ENCODE peak calls at places on chromosomes 1 and 21, in six cellular contexts. One of them, this sample, is unnamed.

GRCh38 chr1:112906155-112906698 is 49.8 kb downstream of the SLC16A1 start:
- DNase-seq in A549: no peak
- DNase-seq in thoracic aorta: no peak
- DNase-seq in adrenal gland: no peak
- DNase-seq in MM.1S: no peak
- DNase-seq in DND-41: no peak
- DNase-seq in this sample: no peak

GRCh38 chr1:46528297-46528955 is 23.0 kb downstream of the KNCN start:
- DNase-seq in DND-41: no peak
- DNase-seq in MM.1S: no peak
- DNase-seq in A549: no peak
- DNase-seq in adrenal gland: no peak
- DNase-seq in thoracic aorta: no peak
- DNase-seq in this sample: peak; percentile 65

GRCh38 chr1:31507676-31508530 is 68.4 kb upstream of the TINAGL1 start:
- DNase-seq in A549: no peak
- DNase-seq in adrenal gland: no peak
- DNase-seq in MM.1S: no peak
- DNase-seq in DND-41: peak; percentile 33
- DNase-seq in thoracic aorta: no peak
- DNase-seq in this sample: no peak

GRCh38 chr21:42222821-42223390 is 4.0 kb downstream of the ABCG1 start:
- DNase-seq in MM.1S: no peak
- DNase-seq in A549: no peak
- DNase-seq in thoracic aorta: no peak
- DNase-seq in adrenal gland: no peak
- DNase-seq in DND-41: no peak
- DNase-seq in this sample: no peak

GRCh38 chr1:247373721-247374141 is 42.1 kb upstream of the ZNF496 start:
- DNase-seq in thoracic aorta: no peak
- DNase-seq in adrenal gland: peak; percentile 38
- DNase-seq in DND-41: peak; percentile 58
- DNase-seq in A549: no peak
- DNase-seq in MM.1S: peak; percentile 71
- DNase-seq in this sample: no peak

GRCh38 chr21:32278068-32278467 is 781 bp downstream of the MIS18A start:
- DNase-seq in DND-41: peak; percentile 19
- DNase-seq in MM.1S: no peak
- DNase-seq in thoracic aorta: no peak
- DNase-seq in adrenal gland: no peak
- DNase-seq in A549: no peak
- DNase-seq in this sample: no peak

GRCh38 chr1:14413809-14414208 is 184.7 kb upstream of the KAZN start:
- DNase-seq in A549: no peak
- DNase-seq in adrenal gland: no peak
- DNase-seq in thoracic aorta: no peak
- DNase-seq in MM.1S: no peak
- DNase-seq in DND-41: no peak
- DNase-seq in this sample: peak; percentile 55

GRCh38 chr1:112263464-112263863 is 132.6 kb upstream of the CTTNBP2NL start:
- DNase-seq in DND-41: no peak
- DNase-seq in adrenal gland: no peak
- DNase-seq in MM.1S: no peak
- DNase-seq in thoracic aorta: no peak
- DNase-seq in A549: peak; percentile 17
- DNase-seq in this sample: no peak

GRCh38 chr1:109997867-109998229 is 13.3 kb downstream of the AHCYL1 start:
- DNase-seq in adrenal gland: no peak
- DNase-seq in DND-41: no peak
- DNase-seq in A549: no peak
- DNase-seq in MM.1S: no peak
- DNase-seq in thoracic aorta: no peak
- DNase-seq in this sample: no peak

GRCh38 chr21:35993875-35994490 is 66.3 kb downstream of the SETD4 start:
- DNase-seq in MM.1S: no peak
- DNase-seq in adrenal gland: no peak
- DNase-seq in thoracic aorta: no peak
- DNase-seq in DND-41: no peak
- DNase-seq in A549: no peak
- DNase-seq in this sample: no peak

GRCh38 chr1:163240705-163241104 is 38.0 kb upstream of the RGS5 start:
- DNase-seq in A549: no peak
- DNase-seq in adrenal gland: no peak
- DNase-seq in MM.1S: no peak
- DNase-seq in DND-41: no peak
- DNase-seq in thoracic aorta: no peak
- DNase-seq in this sample: no peak

GRCh38 chr1:243508303-243508713 is 252.5 kb downstream of the SDCCAG8 start:
- DNase-seq in thoracic aorta: no peak
- DNase-seq in adrenal gland: no peak
- DNase-seq in A549: no peak
- DNase-seq in MM.1S: no peak
- DNase-seq in DND-41: peak; percentile 61
- DNase-seq in this sample: no peak

GRCh38 chr1:99662581-99663208 is 16.8 kb downstream of the PALMD start:
- DNase-seq in DND-41: no peak
- DNase-seq in MM.1S: no peak
- DNase-seq in adrenal gland: peak; percentile 84
- DNase-seq in A549: peak; percentile 26
- DNase-seq in thoracic aorta: no peak
- DNase-seq in this sample: no peak

GRCh38 chr1:197467881-197468280 is 199.8 kb downstream of the CRB1 start:
- DNase-seq in DND-41: no peak
- DNase-seq in adrenal gland: no peak
- DNase-seq in A549: no peak
- DNase-seq in thoracic aorta: no peak
- DNase-seq in MM.1S: no peak
- DNase-seq in this sample: no peak

GRCh38 chr1:243730499-243731150 is 119.4 kb downstream of the AKT3 start:
- DNase-seq in thoracic aorta: no peak
- DNase-seq in DND-41: peak; percentile 23
- DNase-seq in adrenal gland: no peak
- DNase-seq in MM.1S: no peak
- DNase-seq in A549: no peak
- DNase-seq in this sample: no peak

GRCh38 chr21:28068455-28069358 is 924.0 kb downstream of the LTN1 start:
- DNase-seq in thoracic aorta: no peak
- DNase-seq in DND-41: no peak
- DNase-seq in A549: peak; percentile 5
- DNase-seq in MM.1S: no peak
- DNase-seq in adrenal gland: no peak
- DNase-seq in this sample: no peak

GRCh38 chr1:30476476-30476875 is 246.9 kb downstream of the MATN1 start:
- DNase-seq in DND-41: no peak
- DNase-seq in MM.1S: no peak
- DNase-seq in thoracic aorta: no peak
- DNase-seq in A549: no peak
- DNase-seq in adrenal gland: no peak
- DNase-seq in this sample: no peak

GRCh38 chr1:37032660-37033354 is 1.5 kb downstream of the GRIK3 start:
- DNase-seq in DND-41: no peak
- DNase-seq in A549: no peak
- DNase-seq in adrenal gland: no peak
- DNase-seq in thoracic aorta: no peak
- DNase-seq in MM.1S: no peak
- DNase-seq in this sample: no peak

GRCh38 chr21:31088196-31088751 is 50.0 kb upstream of the KRTAP19-8 start:
- DNase-seq in thoracic aorta: no peak
- DNase-seq in DND-41: no peak
- DNase-seq in MM.1S: no peak
- DNase-seq in A549: no peak
- DNase-seq in adrenal gland: no peak
- DNase-seq in this sample: no peak

GRCh38 chr1:61563611-61564010 is 161.3 kb downstream of the TM2D1 start:
- DNase-seq in DND-41: no peak
- DNase-seq in adrenal gland: no peak
- DNase-seq in thoracic aorta: no peak
- DNase-seq in MM.1S: no peak
- DNase-seq in A549: no peak
- DNase-seq in this sample: no peak

GRCh38 chr1:211327341-211327921 is 798 bp downstream of the TRAF5 start:
- DNase-seq in A549: no peak
- DNase-seq in DND-41: peak; percentile 29
- DNase-seq in adrenal gland: peak; percentile 52
- DNase-seq in thoracic aorta: no peak
- DNase-seq in MM.1S: peak; percentile 70
- DNase-seq in this sample: no peak

GRCh38 chr1:41773144-41773571 is 145.6 kb downstream of the HIVEP3 start:
- DNase-seq in DND-41: no peak
- DNase-seq in thoracic aorta: no peak
- DNase-seq in adrenal gland: no peak
- DNase-seq in A549: no peak
- DNase-seq in MM.1S: no peak
- DNase-seq in this sample: no peak

GRCh38 chr21:42587036-42587435 is 66.4 kb upstream of the PDE9A start:
- DNase-seq in adrenal gland: no peak
- DNase-seq in A549: no peak
- DNase-seq in DND-41: no peak
- DNase-seq in thoracic aorta: no peak
- DNase-seq in MM.1S: no peak
- DNase-seq in this sample: no peak

GRCh38 chr1:57079454-57080157 is 113.8 kb upstream of the C8B start:
- DNase-seq in MM.1S: no peak
- DNase-seq in adrenal gland: no peak
- DNase-seq in thoracic aorta: no peak
- DNase-seq in DND-41: no peak
- DNase-seq in A549: peak; percentile 2
- DNase-seq in this sample: no peak
- TF ChIP-seq CTCF in MM.1S: peak; percentile 15
- TF ChIP-seq CTCF in adrenal gland: no peak
- TF ChIP-seq CTCF in thoracic aorta: no peak
- TF ChIP-seq CTCF in DND-41: peak; percentile 53
- TF ChIP-seq CTCF in A549: peak; percentile 15
- TF ChIP-seq CTCF in this sample: no peak

GRCh38 chr1:27686223-27686990 is 14.4 kb upstream of the IFI6 start:
- DNase-seq in MM.1S: no peak
- DNase-seq in adrenal gland: no peak
- DNase-seq in thoracic aorta: no peak
- DNase-seq in DND-41: no peak
- DNase-seq in A549: no peak
- DNase-seq in this sample: no peak

GRCh38 chr1:27689423-27690173 is 17.6 kb upstream of the IFI6 start:
- DNase-seq in A549: no peak
- DNase-seq in thoracic aorta: no peak
- DNase-seq in MM.1S: no peak
- DNase-seq in DND-41: no peak
- DNase-seq in adrenal gland: no peak
- DNase-seq in this sample: no peak

GRCh38 chr1:27687906-27688305 is 15.9 kb upstream of the IFI6 start:
- DNase-seq in adrenal gland: no peak
- DNase-seq in DND-41: no peak
- DNase-seq in A549: no peak
- DNase-seq in thoracic aorta: no peak
- DNase-seq in MM.1S: no peak
- DNase-seq in this sample: no peak

DNA sequence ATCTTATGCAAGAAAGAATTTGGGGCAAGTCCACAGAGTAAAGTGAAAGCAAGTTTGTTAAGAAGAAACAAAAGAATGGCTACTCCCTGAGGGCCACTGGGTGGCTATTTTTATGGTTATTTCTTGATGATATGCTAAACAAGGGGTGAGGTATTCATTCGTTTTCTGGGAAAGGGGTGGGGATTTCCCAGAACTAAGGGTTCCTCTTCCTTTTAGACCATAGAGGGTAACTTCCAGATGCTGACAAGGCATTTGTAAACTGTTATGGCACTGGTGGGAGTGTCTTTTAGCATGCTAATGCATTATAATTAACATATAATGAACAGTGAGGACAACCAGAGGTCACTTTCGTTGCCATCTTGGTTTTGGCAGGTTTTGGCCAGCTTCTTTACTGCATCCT is 18.2 kb upstream of the IFI6 start:
- DNase-seq in thoracic aorta: no peak
- DNase-seq in adrenal gland: no peak
- DNase-seq in DND-41: no peak
- DNase-seq in A549: no peak
- DNase-seq in MM.1S: no peak
- DNase-seq in this sample: no peak
- H3K27ac ChIP-seq in thoracic aorta: no peak overlapping the region
- H3K27ac ChIP-seq in adrenal gland: peak overlapping the region; percentile 34
- H3K27ac ChIP-seq in DND-41: no peak overlapping the region
- H3K27ac ChIP-seq in A549: no peak overlapping the region
- H3K27ac ChIP-seq in MM.1S: no peak overlapping the region
- H3K27ac ChIP-seq in this sample: no peak overlapping the region

DNA sequence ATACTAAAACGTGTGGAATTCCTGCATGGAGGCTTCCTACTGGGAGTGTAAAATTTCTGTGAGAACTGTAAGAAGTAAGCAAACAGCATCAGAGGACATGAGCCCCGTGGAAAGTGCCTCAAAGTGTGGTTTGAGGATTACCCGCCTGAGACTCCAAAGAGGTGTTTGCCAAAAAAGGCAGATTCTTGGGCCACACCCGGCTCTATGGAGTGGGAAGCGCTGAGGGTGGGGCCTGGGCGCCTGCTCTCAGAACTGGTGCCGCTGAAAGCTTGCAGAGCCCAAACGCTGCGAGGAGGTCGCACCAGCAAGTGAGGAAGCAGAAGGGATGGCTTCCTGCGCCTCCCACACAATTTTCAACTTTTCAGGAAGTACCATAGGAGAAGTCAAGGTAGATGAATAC is 43.0 kb upstream of the PSEN2 start:
- DNase-seq in MM.1S: no peak
- DNase-seq in thoracic aorta: no peak
- DNase-seq in A549: no peak
- DNase-seq in DND-41: no peak
- DNase-seq in adrenal gland: peak; percentile 46
- DNase-seq in this sample: no peak
- H3K4me3 ChIP-seq in MM.1S: no peak overlapping the region
- H3K4me3 ChIP-seq in thoracic aorta: peak overlapping the region; percentile 53
- H3K4me3 ChIP-seq in A549: no peak overlapping the region
- H3K4me3 ChIP-seq in DND-41: no peak overlapping the region
- H3K4me3 ChIP-seq in adrenal gland: no peak overlapping the region
- H3K4me3 ChIP-seq in this sample: peak overlapping the region; percentile 40

DNA sequence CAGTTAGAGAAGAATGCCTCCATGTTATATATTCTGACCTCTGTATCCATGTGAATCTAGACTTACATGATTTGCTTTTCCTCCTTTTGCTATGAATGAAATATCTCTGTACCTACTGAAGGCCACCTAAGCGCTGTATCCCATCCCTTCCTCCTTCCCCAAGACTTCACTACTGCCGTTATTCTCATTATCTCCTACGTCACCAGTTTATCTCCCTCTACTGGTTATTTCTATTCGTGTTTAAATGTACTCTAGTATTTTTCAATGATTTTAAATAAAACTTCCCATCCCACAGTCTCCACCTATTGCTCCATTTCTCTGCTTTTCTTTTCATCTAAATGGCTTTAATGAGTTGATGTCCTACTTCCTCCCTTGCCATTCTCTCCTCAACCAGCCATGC is 110.0 kb downstream of the KCTD3 start:
- DNase-seq in MM.1S: no peak
- DNase-seq in A549: no peak
- DNase-seq in adrenal gland: no peak
- DNase-seq in DND-41: no peak
- DNase-seq in thoracic aorta: no peak
- DNase-seq in this sample: no peak
- TF ChIP-seq CTCF in MM.1S: no peak
- TF ChIP-seq CTCF in A549: no peak
- TF ChIP-seq CTCF in adrenal gland: no peak
- TF ChIP-seq CTCF in DND-41: no peak
- TF ChIP-seq CTCF in thoracic aorta: no peak
- TF ChIP-seq CTCF in this sample: no peak

This sample was measured in dorsolateral prefrontal cortex.